ENCODE peak calls at places on chromosomes 11 and 22, in eight cellular contexts. One of them, this sample, is unnamed.
A peak's percentile ranks its signal among the peaks of the same experiment; 100 is the strongest.

GRCh38 chr22:44080936-44081853 is 57.1 kb downstream of the PARVB start:
- DNase-seq in GM23338: peak; percentile 90
- DNase-seq in nephron progenitor cell: peak; percentile 81
- DNase-seq in stimulated activated CD4-positive, alpha-beta T cell treated with anti-CD3 and anti-CD28 coated beads, Interleukin-2, amount 100 ng/mL, for 48 hours: peak; percentile 66
- DNase-seq in memory B cell: peak; percentile 65
- DNase-seq in GM04504: peak; percentile 42
- DNase-seq in A172: peak; percentile 50
- DNase-seq in stimulated activated CD8-positive, alpha-beta memory T cell treated with anti-CD3 and anti-CD28 coated beads, Interleukin-15, amount 100 ng/mL, for 24 hours: peak; percentile 41
- DNase-seq in this sample: peak; percentile 65

GRCh38 chr11:124915541-124916369 is 3.3 kb upstream of the HEPN1 start:
- DNase-seq in GM23338: no peak
- DNase-seq in nephron progenitor cell: no peak
- DNase-seq in stimulated activated CD4-positive, alpha-beta T cell treated with anti-CD3 and anti-CD28 coated beads, Interleukin-2, amount 100 ng/mL, for 48 hours: no peak
- DNase-seq in memory B cell: no peak
- DNase-seq in GM04504: no peak
- DNase-seq in A172: peak; percentile 40
- DNase-seq in stimulated activated CD8-positive, alpha-beta memory T cell treated with anti-CD3 and anti-CD28 coated beads, Interleukin-15, amount 100 ng/mL, for 24 hours: no peak
- DNase-seq in this sample: no peak

GRCh38 chr11:75663808-75664207 is 5.0 kb downstream of the MAP6 start:
- DNase-seq in GM23338: peak; percentile 58
- DNase-seq in nephron progenitor cell: no peak
- DNase-seq in stimulated activated CD4-positive, alpha-beta T cell treated with anti-CD3 and anti-CD28 coated beads, Interleukin-2, amount 100 ng/mL, for 48 hours: no peak
- DNase-seq in memory B cell: no peak
- DNase-seq in GM04504: no peak
- DNase-seq in A172: peak; percentile 18
- DNase-seq in stimulated activated CD8-positive, alpha-beta memory T cell treated with anti-CD3 and anti-CD28 coated beads, Interleukin-15, amount 100 ng/mL, for 24 hours: no peak
- DNase-seq in this sample: no peak

GRCh38 chr11:10390375-10390774 is 64.7 kb upstream of the AMPD3 start:
- DNase-seq in GM23338: no peak
- DNase-seq in nephron progenitor cell: no peak
- DNase-seq in stimulated activated CD4-positive, alpha-beta T cell treated with anti-CD3 and anti-CD28 coated beads, Interleukin-2, amount 100 ng/mL, for 48 hours: no peak
- DNase-seq in memory B cell: no peak
- DNase-seq in GM04504: no peak
- DNase-seq in A172: no peak
- DNase-seq in stimulated activated CD8-positive, alpha-beta memory T cell treated with anti-CD3 and anti-CD28 coated beads, Interleukin-15, amount 100 ng/mL, for 24 hours: no peak
- DNase-seq in this sample: no peak

GRCh38 chr22:43185860-43186261 is 1.1 kb downstream of the TTLL12 start:
- DNase-seq in GM23338: peak; percentile 43
- DNase-seq in nephron progenitor cell: peak; percentile 30
- DNase-seq in stimulated activated CD4-positive, alpha-beta T cell treated with anti-CD3 and anti-CD28 coated beads, Interleukin-2, amount 100 ng/mL, for 48 hours: no peak
- DNase-seq in memory B cell: no peak
- DNase-seq in GM04504: no peak
- DNase-seq in A172: no peak
- DNase-seq in stimulated activated CD8-positive, alpha-beta memory T cell treated with anti-CD3 and anti-CD28 coated beads, Interleukin-15, amount 100 ng/mL, for 24 hours: no peak
- DNase-seq in this sample: no peak

GRCh38 chr11:134252539-134253188 is 488 bp downstream of the THYN1 start:
- DNase-seq in GM23338: peak; percentile 58
- DNase-seq in nephron progenitor cell: peak; percentile 22
- DNase-seq in stimulated activated CD4-positive, alpha-beta T cell treated with anti-CD3 and anti-CD28 coated beads, Interleukin-2, amount 100 ng/mL, for 48 hours: no peak
- DNase-seq in memory B cell: no peak
- DNase-seq in GM04504: peak; percentile 25
- DNase-seq in A172: no peak
- DNase-seq in stimulated activated CD8-positive, alpha-beta memory T cell treated with anti-CD3 and anti-CD28 coated beads, Interleukin-15, amount 100 ng/mL, for 24 hours: peak; percentile 13
- DNase-seq in this sample: no peak

GRCh38 chr22:43540570-43540969 is 128.8 kb downstream of the MPPED1 start:
- DNase-seq in GM23338: no peak
- DNase-seq in nephron progenitor cell: no peak
- DNase-seq in stimulated activated CD4-positive, alpha-beta T cell treated with anti-CD3 and anti-CD28 coated beads, Interleukin-2, amount 100 ng/mL, for 48 hours: no peak
- DNase-seq in memory B cell: no peak
- DNase-seq in GM04504: no peak
- DNase-seq in A172: no peak
- DNase-seq in stimulated activated CD8-positive, alpha-beta memory T cell treated with anti-CD3 and anti-CD28 coated beads, Interleukin-15, amount 100 ng/mL, for 24 hours: no peak
- DNase-seq in this sample: no peak

GRCh38 chr11:14907411-14908213 is 15.6 kb upstream of the CYP2R1 start:
- DNase-seq in GM23338: peak; percentile 82
- DNase-seq in nephron progenitor cell: peak; percentile 81
- DNase-seq in stimulated activated CD4-positive, alpha-beta T cell treated with anti-CD3 and anti-CD28 coated beads, Interleukin-2, amount 100 ng/mL, for 48 hours: peak; percentile 91
- DNase-seq in memory B cell: peak; percentile 80
- DNase-seq in GM04504: no peak
- DNase-seq in A172: no peak
- DNase-seq in stimulated activated CD8-positive, alpha-beta memory T cell treated with anti-CD3 and anti-CD28 coated beads, Interleukin-15, amount 100 ng/mL, for 24 hours: peak; percentile 75
- DNase-seq in this sample: peak; percentile 86

GRCh38 chr11:86099727-86100320 is 30.9 kb upstream of the PICALM start:
- DNase-seq in GM23338: no peak
- DNase-seq in nephron progenitor cell: no peak
- DNase-seq in stimulated activated CD4-positive, alpha-beta T cell treated with anti-CD3 and anti-CD28 coated beads, Interleukin-2, amount 100 ng/mL, for 48 hours: no peak
- DNase-seq in memory B cell: no peak
- DNase-seq in GM04504: no peak
- DNase-seq in A172: peak; percentile 7
- DNase-seq in stimulated activated CD8-positive, alpha-beta memory T cell treated with anti-CD3 and anti-CD28 coated beads, Interleukin-15, amount 100 ng/mL, for 24 hours: no peak
- DNase-seq in this sample: no peak

GRCh38 chr11:45385844-45386243 is 99.7 kb upstream of the SYT13 start:
- DNase-seq in GM23338: no peak
- DNase-seq in nephron progenitor cell: no peak
- DNase-seq in stimulated activated CD4-positive, alpha-beta T cell treated with anti-CD3 and anti-CD28 coated beads, Interleukin-2, amount 100 ng/mL, for 48 hours: no peak
- DNase-seq in memory B cell: no peak
- DNase-seq in GM04504: no peak
- DNase-seq in A172: no peak
- DNase-seq in stimulated activated CD8-positive, alpha-beta memory T cell treated with anti-CD3 and anti-CD28 coated beads, Interleukin-15, amount 100 ng/mL, for 24 hours: no peak
- DNase-seq in this sample: no peak

GRCh38 chr22:39953101-39953500 is 7.1 kb upstream of the TMA7B start:
- DNase-seq in GM23338: no peak
- DNase-seq in nephron progenitor cell: no peak
- DNase-seq in stimulated activated CD4-positive, alpha-beta T cell treated with anti-CD3 and anti-CD28 coated beads, Interleukin-2, amount 100 ng/mL, for 48 hours: no peak
- DNase-seq in memory B cell: no peak
- DNase-seq in GM04504: no peak
- DNase-seq in A172: no peak
- DNase-seq in stimulated activated CD8-positive, alpha-beta memory T cell treated with anti-CD3 and anti-CD28 coated beads, Interleukin-15, amount 100 ng/mL, for 24 hours: no peak
- DNase-seq in this sample: no peak